ENCODE peak calls at places on chromosome 5, in five cellular contexts. One of them, this sample, is unnamed. For H3K4me1, the result is how much of the 10 kb centered on the place peaks cover.

GRCh38 chr5:179140293-179140692 is 80.1 kb downstream of the ZNF354C start:
- DNase-seq in HepG2: no peak
- DNase-seq in H1: no peak
- DNase-seq in HCT116: no peak
- DNase-seq in K562: no peak
- DNase-seq in this sample: no peak

GRCh38 chr5:11955386-11955785 is 51.1 kb upstream of the CTNND2 start:
- DNase-seq in HepG2: no peak
- DNase-seq in H1: no peak
- DNase-seq in HCT116: no peak
- DNase-seq in K562: no peak
- DNase-seq in this sample: no peak

GRCh38 chr5:5524327-5524726 is 101.8 kb downstream of the ICE1 start:
- DNase-seq in HepG2: no peak
- DNase-seq in H1: no peak
- DNase-seq in HCT116: no peak
- DNase-seq in K562: no peak
- DNase-seq in this sample: no peak

GRCh38 chr5:93723005-93723404 is 18.4 kb downstream of the POU5F2 start:
- DNase-seq in HepG2: no peak
- DNase-seq in H1: no peak
- DNase-seq in HCT116: no peak
- DNase-seq in K562: no peak
- DNase-seq in this sample: no peak

GRCh38 chr5:112918136-112918535 is 3.9 kb downstream of the REEP5 start:
- DNase-seq in HepG2: no peak
- DNase-seq in H1: no peak
- DNase-seq in HCT116: no peak
- DNase-seq in K562: no peak
- DNase-seq in this sample: no peak

GRCh38 chr5:23523031-23523430 is 15.6 kb downstream of the PRDM9 start:
- DNase-seq in HepG2: no peak
- DNase-seq in H1: no peak
- DNase-seq in HCT116: no peak
- DNase-seq in K562: no peak
- DNase-seq in this sample: no peak

GRCh38 chr5:59843511-59844230 is 49.9 kb downstream of the PDE4D start:
- DNase-seq in HepG2: peak
- DNase-seq in H1: no peak
- DNase-seq in HCT116: no peak
- DNase-seq in K562: no peak
- DNase-seq in this sample: no peak

GRCh38 chr5:73278693-73279092 is 105.7 kb downstream of the TMEM174 start:
- DNase-seq in HepG2: peak
- DNase-seq in H1: no peak
- DNase-seq in HCT116: no peak
- DNase-seq in K562: no peak
- DNase-seq in this sample: no peak

GRCh38 chr5:87390576-87391199 is 22.0 kb downstream of the CCNH start:
- DNase-seq in HepG2: no peak
- DNase-seq in H1: no peak
- DNase-seq in HCT116: no peak
- DNase-seq in K562: no peak
- DNase-seq in this sample: no peak

GRCh38 chr5:154179846-154180710 is 10.5 kb upstream of the GALNT10 start:
- DNase-seq in HepG2: peak
- DNase-seq in H1: no peak
- DNase-seq in HCT116: peak
- DNase-seq in K562: peak
- DNase-seq in this sample: no peak

GRCh38 chr5:113273949-113274348 is 160.8 kb downstream of the TSSK1B start:
- DNase-seq in HepG2: no peak
- DNase-seq in H1: no peak
- DNase-seq in HCT116: no peak
- DNase-seq in K562: no peak
- DNase-seq in this sample: no peak

GRCh38 chr5:123000731-123001130 is 35.8 kb downstream of the PPIC start:
- DNase-seq in HepG2: no peak
- DNase-seq in H1: no peak
- DNase-seq in HCT116: no peak
- DNase-seq in K562: no peak
- DNase-seq in this sample: no peak

GRCh38 chr5:95669540-95669939 is 13.3 kb downstream of the SPATA9 start:
- DNase-seq in HepG2: no peak
- DNase-seq in H1: no peak
- DNase-seq in HCT116: no peak
- DNase-seq in K562: peak
- DNase-seq in this sample: no peak

GRCh38 chr5:26883375-26883774 is 155.0 kb downstream of the CDH9 start:
- DNase-seq in HepG2: no peak
- DNase-seq in H1: no peak
- DNase-seq in HCT116: no peak
- DNase-seq in K562: no peak
- DNase-seq in this sample: no peak

GRCh38 chr5:147822686-147823491 is 8.6 kb downstream of the SPINK1 start:
- DNase-seq in HepG2: peak
- DNase-seq in H1: no peak
- DNase-seq in HCT116: peak
- DNase-seq in K562: peak
- DNase-seq in this sample: peak

GRCh38 chr5:148912714-148913398 is 86.4 kb downstream of the ADRB2 start:
- DNase-seq in HepG2: peak
- DNase-seq in H1: peak
- DNase-seq in HCT116: peak
- DNase-seq in K562: no peak
- DNase-seq in this sample: peak

GRCh38 chr5:108529381-108529780 is 147.5 kb upstream of the FBXL17 start:
- DNase-seq in HepG2: no peak
- DNase-seq in H1: no peak
- DNase-seq in HCT116: no peak
- DNase-seq in K562: no peak
- DNase-seq in this sample: no peak

GRCh38 chr5:113487411-113487778 is 858 bp downstream of the MCC start:
- DNase-seq in HepG2: no peak
- DNase-seq in H1: no peak
- DNase-seq in HCT116: peak
- DNase-seq in K562: no peak
- DNase-seq in this sample: no peak

GRCh38 chr5:166031926-166032325 is 2259.5 kb upstream of the WWC1 start:
- DNase-seq in HepG2: no peak
- DNase-seq in H1: no peak
- DNase-seq in HCT116: no peak
- DNase-seq in K562: no peak
- DNase-seq in this sample: no peak

GRCh38 chr5:180823938-180824629 is 21.5 kb upstream of the MGAT1 start:
- DNase-seq in HepG2: no peak
- DNase-seq in H1: peak
- DNase-seq in HCT116: no peak
- DNase-seq in K562: no peak
- DNase-seq in this sample: no peak

GRCh38 chr5:100464418-100464817 is 70.8 kb upstream of the FAM174A start:
- DNase-seq in HepG2: no peak
- DNase-seq in H1: no peak
- DNase-seq in HCT116: no peak
- DNase-seq in K562: no peak
- DNase-seq in this sample: no peak

GRCh38 chr5:579211-579610 is 32.9 kb upstream of the CEP72 start:
- DNase-seq in HepG2: no peak
- DNase-seq in H1: no peak
- DNase-seq in HCT116: no peak
- DNase-seq in K562: no peak
- DNase-seq in this sample: no peak

GRCh38 chr5:141848771-141849370 is 29.3 kb downstream of the PCDH1 start:
- DNase-seq in HepG2: peak
- DNase-seq in H1: peak
- DNase-seq in HCT116: no peak
- DNase-seq in K562: peak
- DNase-seq in this sample: peak

GRCh38 chr5:173893192-173893561 is 5.0 kb downstream of the CPEB4 start:
- DNase-seq in HepG2: no peak
- DNase-seq in H1: no peak
- DNase-seq in HCT116: no peak
- DNase-seq in K562: no peak
- DNase-seq in this sample: no peak
- H3K4me3 ChIP-seq in HepG2: peak
- H3K4me3 ChIP-seq in H1: peak
- H3K4me3 ChIP-seq in HCT116: no peak
- H3K4me3 ChIP-seq in K562: peak
- H3K4me3 ChIP-seq in this sample: no peak

GRCh38 chr5:160054047-160054446 is 45.1 kb downstream of the TTC1 start:
- DNase-seq in HepG2: no peak
- DNase-seq in H1: no peak
- DNase-seq in HCT116: no peak
- DNase-seq in K562: no peak
- DNase-seq in this sample: no peak
- TF ChIP-seq ZNF274 in HepG2: no peak
- TF ChIP-seq ZNF274 in H1: no peak
- TF ChIP-seq ZNF274 in HCT116: no peak
- TF ChIP-seq ZNF274 in K562: no peak
- TF ChIP-seq ZNF274 in this sample: no peak

GRCh38 chr5:177427919-177428573 is 1.6 kb downstream of the GRK6 start:
- DNase-seq in HepG2: no peak
- DNase-seq in H1: no peak
- DNase-seq in HCT116: no peak
- DNase-seq in K562: peak
- DNase-seq in this sample: no peak

GRCh38 chr5:177425801-177426565 is 493 bp upstream of the GRK6 start:
- DNase-seq in HepG2: peak
- DNase-seq in H1: peak
- DNase-seq in HCT116: peak
- DNase-seq in K562: peak
- DNase-seq in this sample: peak

GRCh38 chr5:177426566-177427210 is at the start of gene GRK6:
- DNase-seq in HepG2: no peak
- DNase-seq in H1: no peak
- DNase-seq in HCT116: no peak
- DNase-seq in K562: peak
- DNase-seq in this sample: no peak

GRCh38 chr5:177428574-177429217 is 2.2 kb downstream of the GRK6 start:
- DNase-seq in HepG2: no peak
- DNase-seq in H1: no peak
- DNase-seq in HCT116: no peak
- DNase-seq in K562: no peak
- DNase-seq in this sample: no peak

GRCh38 chr5:177427211-177427822 is 841 bp downstream of the GRK6 start:
- DNase-seq in HepG2: no peak
- DNase-seq in H1: no peak
- DNase-seq in HCT116: no peak
- DNase-seq in K562: peak
- DNase-seq in this sample: no peak
- H3K4me1 ChIP-seq in HepG2: under half
- H3K4me1 ChIP-seq in H1: under half
- H3K4me1 ChIP-seq in HCT116: under half
- H3K4me1 ChIP-seq in K562: half or more
- H3K4me1 ChIP-seq in this sample: under half

DNA sequence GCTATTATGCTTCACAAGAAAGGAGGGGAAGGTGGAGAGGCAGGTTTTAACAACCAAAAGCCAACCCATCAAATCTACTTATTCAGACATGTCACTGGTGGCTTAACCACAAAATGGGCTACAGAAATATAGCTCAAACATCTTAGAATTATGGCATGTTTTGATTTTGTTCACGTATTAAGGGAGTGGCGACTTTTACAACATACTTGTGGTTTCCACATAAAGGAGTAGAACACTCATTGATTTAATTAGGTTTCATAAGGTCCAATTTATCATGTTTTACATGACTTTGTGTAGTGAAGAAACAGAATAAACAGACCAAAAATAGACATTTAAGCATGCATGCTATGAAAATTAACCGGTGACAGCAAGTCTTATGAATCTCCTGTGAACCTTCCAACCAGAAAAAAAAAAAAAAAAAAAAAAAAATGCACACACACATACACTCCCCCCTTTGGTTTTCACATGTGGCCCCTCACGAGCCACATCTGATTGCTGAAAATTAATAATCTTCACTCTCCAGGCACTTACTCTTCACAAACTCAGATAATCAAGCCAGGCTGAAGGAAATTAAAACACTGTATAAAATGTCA is 5.4 kb downstream of the ZNF608 start:
- DNase-seq in HepG2: no peak
- DNase-seq in H1: no peak
- DNase-seq in HCT116: no peak
- DNase-seq in K562: no peak
- DNase-seq in this sample: no peak
- H3K4me3 ChIP-seq in HepG2: no peak
- H3K4me3 ChIP-seq in H1: peak
- H3K4me3 ChIP-seq in HCT116: peak
- H3K4me3 ChIP-seq in K562: no peak
- H3K4me3 ChIP-seq in this sample: no peak

DNA sequence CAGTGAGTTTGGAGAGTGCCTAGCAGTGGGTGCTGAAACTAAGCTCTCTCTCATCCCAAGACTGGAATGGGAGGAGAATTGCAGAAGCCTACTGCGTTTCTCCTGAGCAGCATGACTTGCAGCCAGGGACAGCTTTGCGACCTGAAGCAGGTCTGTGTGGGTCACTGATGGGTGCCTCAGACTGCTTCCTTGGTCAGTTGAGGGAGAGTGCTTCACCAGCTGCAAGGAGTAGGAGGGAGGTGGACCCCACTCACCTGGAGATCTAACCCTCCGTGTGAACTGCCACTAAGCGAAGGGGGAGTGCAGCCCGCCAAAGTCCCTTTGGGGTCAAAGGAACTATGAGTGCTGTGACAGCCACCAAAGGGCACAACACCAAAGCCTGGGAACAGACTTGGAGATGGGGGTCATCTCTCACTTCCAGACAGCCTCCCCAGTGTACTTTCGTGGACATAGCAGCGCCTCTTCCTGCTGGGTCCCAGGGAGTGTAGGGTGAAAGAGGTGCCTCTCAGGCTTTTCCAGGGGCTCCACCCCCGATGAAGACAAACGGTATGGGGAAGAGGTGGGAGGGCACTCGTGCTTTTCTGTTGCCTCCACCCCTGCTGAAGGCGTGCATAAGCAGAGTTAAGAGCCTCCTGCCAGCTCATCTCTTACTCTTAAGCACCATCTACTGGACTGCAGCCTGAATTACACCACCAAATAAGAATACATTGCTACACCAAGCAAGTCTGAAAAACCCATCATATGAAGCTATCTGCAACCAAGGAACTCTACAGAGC is 34.3 kb upstream of the MACIR start:
- DNase-seq in HepG2: peak
- DNase-seq in H1: peak
- DNase-seq in HCT116: peak
- DNase-seq in K562: peak
- DNase-seq in this sample: peak
- TF ChIP-seq ZNF274 in HepG2: no peak
- TF ChIP-seq ZNF274 in H1: no peak
- TF ChIP-seq ZNF274 in HCT116: no peak
- TF ChIP-seq ZNF274 in K562: no peak
- TF ChIP-seq ZNF274 in this sample: no peak